ENCODE peak calls at places on chromosomes 4 and X, in nine cellular contexts. C is lower lobe of right lung, T is heart left ventricle, K is WTC11, X is ovary, J is endothelial cell, V is fibroblast of mammary gland, H is MM.1S, B is neural progenitor cell. N is an unnamed sample.
A peak's percentile ranks its signal among the peaks of the same experiment; 100 is the strongest.

GRCh38 chr4:129532573-129532972 is 436.6 kb downstream of the C4orf33 start:
- DNase-seq in C (no peak), T (no peak), K (no peak), X (no peak), J (no peak), V (no peak), H (peak; percentile 48), B (no peak), N (no peak)

GRCh38 chr4:108370291-108370690 is 201.6 kb upstream of the LEF1 start:
- DNase-seq in C (no peak), T (no peak), K (no peak), X (no peak), J (no peak), V (no peak), H (no peak), B (peak; percentile 45), N (no peak)

GRCh38 chrX:126551306-126551705 is 1.3 kb downstream of the DCAF12L1 start:
- DNase-seq in C (no peak), T (no peak), K (no peak), X (no peak), J (no peak), V (no peak), H (no peak), B (no peak), N (no peak)

GRCh38 chr4:96170198-96170597 is 330.3 kb downstream of the PDHA2 start:
- DNase-seq in C (no peak), T (no peak), K (peak; percentile 38), X (no peak), J (no peak), V (no peak), H (no peak), B (no peak), N (no peak)

GRCh38 chrX:115344885-115345653 is 55.6 kb downstream of the LUZP4 start:
- DNase-seq in C (peak; percentile 81), T (peak; percentile 88), K (peak; percentile 26), X (peak; percentile 90), J (peak; percentile 22), V (peak; percentile 95), H (peak; percentile 26), B (peak; percentile 86), N (peak; percentile 20)

GRCh38 chr4:26568446-26568994 is 15.4 kb upstream of the TBC1D19 start:
- DNase-seq in C (no peak), T (no peak), K (no peak), X (no peak), J (no peak), V (peak; percentile 91), H (no peak), B (no peak), N (no peak)

GRCh38 chr4:56692576-56692975 is 11.5 kb upstream of the HOPX start:
- DNase-seq in C (no peak), T (no peak), K (no peak), X (no peak), J (no peak), V (no peak), H (no peak), B (peak; percentile 49), N (peak; percentile 67)

GRCh38 chrX:3384330-3384729 is 37.9 kb upstream of the MXRA5 start:
- DNase-seq in C (no peak), T (no peak), K (no peak), X (no peak), J (no peak), V (no peak), H (no peak), B (no peak), N (no peak)

GRCh38 chrX:30706216-30706775 is 53.1 kb downstream of the GK start:
- DNase-seq in C (no peak), T (no peak), K (no peak), X (no peak), J (no peak), V (no peak), H (no peak), B (no peak), N (no peak)

GRCh38 chrX:97070346-97070745 is 186.6 kb downstream of the RPA4 start:
- DNase-seq in C (no peak), T (no peak), K (no peak), X (no peak), J (no peak), V (peak; percentile 12), H (no peak), B (no peak), N (no peak)

GRCh38 chrX:23493941-23494374 is 159.3 kb downstream of the PTCHD1 start:
- DNase-seq in C (no peak), T (no peak), K (no peak), X (no peak), J (no peak), V (peak; percentile 1), H (peak; percentile 45), B (no peak), N (no peak)

GRCh38 chrX:13690836-13691235 is 1.9 kb downstream of the RAB9A start:
- DNase-seq in C (no peak), T (no peak), K (no peak), X (no peak), J (no peak), V (peak; percentile 21), H (no peak), B (no peak), N (no peak)

GRCh38 chr4:105283501-105283900 is 136.8 kb downstream of the TET2 start:
- DNase-seq in C (no peak), T (no peak), K (no peak), X (no peak), J (no peak), V (peak; percentile 12), H (no peak), B (no peak), N (no peak)

GRCh38 chr4:30718889-30719252 is 1.3 kb upstream of the PCDH7 start:
- DNase-seq in C (no peak), T (no peak), K (no peak), X (no peak), J (peak; percentile 20), V (peak; percentile 28), H (no peak), B (peak; percentile 52), N (no peak)

GRCh38 chrX:101117701-101118100 is 19.7 kb downstream of the CENPI start:
- DNase-seq in C (no peak), T (no peak), K (no peak), X (no peak), J (no peak), V (peak; percentile 49), H (no peak), B (no peak), N (no peak)

GRCh38 chrX:41518841-41519220 is 71.7 kb downstream of the NYX start:
- DNase-seq in C (no peak), T (no peak), K (no peak), X (peak; percentile 49), J (no peak), V (peak; percentile 20), H (no peak), B (no peak), N (no peak)

GRCh38 chr4:89213382-89213701 is 94.3 kb downstream of the GPRIN3 start:
- DNase-seq in C (no peak), T (no peak), K (no peak), X (no peak), J (no peak), V (no peak), H (no peak), B (no peak), N (no peak)

GRCh38 chr4:25013756-25014737 is 16.7 kb downstream of the LGI2 start:
- DNase-seq in C (no peak), T (no peak), K (no peak), X (no peak), J (no peak), V (peak; percentile 39), H (no peak), B (no peak), N (no peak)

DNA sequence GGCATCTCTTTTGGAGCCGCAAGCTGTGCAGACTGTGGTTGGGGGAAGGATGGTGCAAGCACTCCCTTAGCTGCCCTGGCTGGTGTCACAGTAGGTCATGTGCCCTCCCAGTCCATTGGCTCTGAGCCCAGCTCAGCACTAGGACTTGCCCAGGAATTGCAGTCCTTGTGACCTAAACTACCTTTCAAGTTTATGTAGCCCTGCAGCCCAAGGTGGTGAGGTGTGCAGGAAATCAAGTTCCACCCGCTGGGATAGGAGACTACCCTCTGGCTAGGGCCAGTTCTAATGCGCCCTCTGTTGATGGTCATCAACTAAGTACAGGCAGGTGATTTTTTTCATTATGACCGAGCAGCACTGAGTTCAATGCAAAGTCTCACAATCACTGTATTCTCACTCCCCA is 335.2 kb downstream of the UBE2NL start:
- DNase-seq in C (peak; percentile 37), T (no peak), K (no peak), X (no peak), J (no peak), V (no peak), H (no peak), B (peak; percentile 24), N (no peak)
- TF ChIP-seq CTCF in C (no peak), T (no peak), K (no peak), X (no peak), J (no peak), V (no peak), H (no peak), B (peak; percentile 26), N (no peak)

DNA sequence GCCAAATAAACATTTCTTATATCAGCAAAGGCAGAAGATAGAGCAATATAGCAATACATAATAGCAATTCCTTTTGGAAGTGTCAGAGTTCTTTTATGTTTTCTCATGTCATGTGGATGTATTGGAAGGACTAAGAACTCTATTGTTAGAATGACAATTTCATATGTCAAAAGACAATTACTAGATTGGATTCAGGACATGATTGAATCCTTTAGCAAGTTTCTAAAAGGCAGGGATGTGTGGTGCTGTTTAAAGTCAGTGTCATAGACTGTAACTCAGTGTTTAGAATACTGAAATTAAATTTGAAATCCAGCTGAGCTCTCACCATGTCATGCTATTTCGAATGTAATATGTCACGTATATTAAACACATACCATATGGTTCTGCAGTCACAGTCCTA is 7.7 kb downstream of the GUCY1B1 start:
- DNase-seq in C (no peak), T (no peak), K (no peak), X (no peak), J (no peak), V (no peak), H (no peak), B (no peak), N (no peak)
- TF ChIP-seq CTCF in C (no peak), T (no peak), K (no peak), X (no peak), J (no peak), V (no peak), H (no peak), B (no peak), N (no peak)

GRCh38 chrX:112368371-112368770 is 285.8 kb upstream of the TRPC5 start:
- DNase-seq in C (no peak), T (no peak), K (peak; percentile 11), X (no peak), J (peak; percentile 4), V (no peak), H (no peak), B (peak; percentile 48), N (no peak)
- TF ChIP-seq CTCF in C (no peak), T (no peak), K (no peak), X (no peak), J (no peak), V (peak; percentile 17), H (peak; percentile 13), B (peak; percentile 75), N (peak; percentile 15)

GRCh38 chr4:122203407-122203806 is 51.3 kb downstream of the BLTP1 start:
- DNase-seq in C (no peak), T (no peak), K (no peak), X (no peak), J (no peak), V (no peak), H (no peak), B (no peak), N (no peak)

DNA sequence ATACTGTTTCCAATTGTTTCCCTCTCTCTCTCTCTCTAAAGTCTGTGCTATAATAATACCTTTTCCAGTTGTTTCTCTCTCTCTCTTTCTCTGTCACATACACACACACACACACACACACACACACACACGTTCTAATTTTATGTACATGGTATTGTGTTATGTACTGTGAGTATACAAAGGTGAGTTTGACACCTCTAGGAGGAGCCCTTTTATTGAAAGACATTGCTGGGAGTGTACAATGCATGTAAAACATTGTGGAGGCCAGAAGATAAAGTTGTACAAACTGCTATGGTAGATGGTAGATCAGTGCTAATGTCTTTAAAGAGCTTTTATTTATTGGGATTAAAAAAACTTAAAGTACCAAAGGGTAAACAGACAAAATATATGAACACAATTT is 53.6 kb downstream of the BLTP1 start:
- DNase-seq in C (no peak), T (no peak), K (no peak), X (no peak), J (no peak), V (no peak), H (peak; percentile 14), B (no peak), N (no peak)
- TF ChIP-seq CTCF in C (no peak), T (no peak), K (no peak), X (no peak), J (no peak), V (no peak), H (peak; percentile 18), B (no peak), N (no peak)

N was measured in glutamatergic neuron.